ENCODE peak calls at places on chromosomes 4 and X, in ten cellular contexts. D is ovary, N is cardiac muscle cell, C is stomach, A is Calu3, H is GM06990, Q is fibroblast of pulmonary artery, F is transverse colon, X is pancreas, V is mesothelial cell of epicardium. B is an unnamed sample.
A peak's percentile ranks its signal among the peaks of the same experiment; 100 is the strongest.

GRCh38 chrX:134026732-134027311 is 41.4 kb upstream of the GPC3 start:
- DNase-seq in D (peak; percentile 36), N (peak; percentile 70), C (peak; percentile 34), A (peak; percentile 64), H (no peak), Q (peak; percentile 62), F (peak; percentile 34), X (peak; percentile 16), V (peak; percentile 26), B (peak; percentile 19)

GRCh38 chr4:1763070-1763549 is 30.0 kb upstream of the FGFR3 start:
- DNase-seq in D (no peak), N (no peak), C (no peak), A (no peak), H (no peak), Q (no peak), F (no peak), X (no peak), V (no peak), B (no peak)

GRCh38 chrX:154384284-154384892 is 5.3 kb downstream of the EMD start:
- DNase-seq in D (peak; percentile 58), N (no peak), C (no peak), A (no peak), H (no peak), Q (peak; percentile 44), F (no peak), X (peak; percentile 45), V (no peak), B (no peak)

GRCh38 chr4:107279729-107280128 is 243.6 kb upstream of the DKK2 start:
- DNase-seq in D (no peak), N (peak; percentile 46), C (no peak), A (peak; percentile 11), H (no peak), Q (peak; percentile 66), F (no peak), X (no peak), V (no peak), B (no peak)

GRCh38 chrX:132489256-132490085 is 633 bp upstream of the MBNL3 start:
- DNase-seq in D (peak; percentile 53), N (peak; percentile 70), C (peak; percentile 78), A (peak; percentile 69), H (peak; percentile 81), Q (peak; percentile 46), F (peak; percentile 81), X (peak; percentile 82), V (peak; percentile 40), B (peak; percentile 78)

GRCh38 chr4:139689093-139689722 is 23.6 kb downstream of the MGST2 start:
- DNase-seq in D (no peak), N (no peak), C (no peak), A (no peak), H (no peak), Q (no peak), F (no peak), X (no peak), V (no peak), B (no peak)

GRCh38 chr4:156495109-156495508 is 476.5 kb downstream of the PDGFC start:
- DNase-seq in D (no peak), N (no peak), C (no peak), A (no peak), H (no peak), Q (no peak), F (no peak), X (no peak), V (no peak), B (no peak)

GRCh38 chr4:9999956-10000551 is 21.2 kb downstream of the SLC2A9 start:
- DNase-seq in D (no peak), N (no peak), C (no peak), A (no peak), H (peak; percentile 61), Q (no peak), F (no peak), X (no peak), V (no peak), B (peak; percentile 62)

GRCh38 chr4:99529218-99529617 is 18.4 kb downstream of the C4orf17 start:
- DNase-seq in D (no peak), N (peak; percentile 39), C (no peak), A (no peak), H (no peak), Q (peak; percentile 6), F (no peak), X (no peak), V (no peak), B (no peak)

GRCh38 chr4:21946858-21947257 is 1.7 kb downstream of the KCNIP4 start:
- DNase-seq in D (no peak), N (no peak), C (no peak), A (no peak), H (no peak), Q (no peak), F (no peak), X (no peak), V (no peak), B (no peak)

GRCh38 chr4:144403903-144404302 is 242.1 kb upstream of the HHIP start:
- DNase-seq in D (no peak), N (no peak), C (no peak), A (no peak), H (no peak), Q (no peak), F (no peak), X (no peak), V (no peak), B (no peak)

GRCh38 chr4:144410230-144410783 is 235.6 kb upstream of the HHIP start:
- DNase-seq in D (no peak), N (no peak), C (no peak), A (no peak), H (no peak), Q (no peak), F (no peak), X (no peak), V (no peak), B (peak; percentile 2)

GRCh38 chr4:144411119-144411518 is 234.8 kb upstream of the HHIP start:
- DNase-seq in D (no peak), N (no peak), C (no peak), A (no peak), H (no peak), Q (no peak), F (no peak), X (no peak), V (no peak), B (peak; percentile 24)

GRCh38 chr4:144411700-144412099 is 234.3 kb upstream of the HHIP start:
- DNase-seq in D (no peak), N (no peak), C (no peak), A (no peak), H (no peak), Q (no peak), F (no peak), X (no peak), V (no peak), B (peak; percentile 9)

DNA sequence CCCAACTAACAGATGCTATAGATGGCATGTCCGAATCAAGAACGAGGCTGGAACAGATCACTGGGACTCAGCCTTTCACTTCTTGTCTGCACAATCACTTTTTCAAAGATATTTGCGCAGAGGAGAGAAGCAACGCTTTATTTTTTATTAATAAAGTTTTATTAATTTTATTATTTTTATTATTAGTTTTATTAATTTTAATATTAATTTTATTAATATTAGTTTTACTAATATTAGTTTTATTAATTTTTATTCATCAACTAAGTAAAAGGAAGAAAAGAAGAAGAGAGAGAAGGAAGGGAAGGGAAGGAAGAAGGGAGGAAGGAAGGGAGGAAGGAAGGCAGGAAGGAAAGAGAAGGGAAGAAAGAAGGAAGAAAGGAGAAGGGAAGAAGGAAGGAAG is 236.4 kb upstream of the HHIP start:
- DNase-seq in D (no peak), N (no peak), C (no peak), A (no peak), H (no peak), Q (no peak), F (no peak), X (no peak), V (no peak), B (no peak)
- TF ChIP-seq CTCF in D (no peak), N (no peak), C (no peak), A (no peak), H (no peak), Q (no peak), F (no peak), X (no peak), V (no peak), B (no peak)

GRCh38 chrX:7318246-7318645 is 170.3 kb upstream of the PUDP start:
- DNase-seq in D (no peak), N (no peak), C (no peak), A (no peak), H (no peak), Q (no peak), F (no peak), X (no peak), V (no peak), B (no peak)

GRCh38 chrX:7314425-7314824 is 166.5 kb upstream of the PUDP start:
- DNase-seq in D (no peak), N (no peak), C (no peak), A (no peak), H (no peak), Q (no peak), F (no peak), X (no peak), V (no peak), B (no peak)

GRCh38 chrX:7316280-7316679 is 168.3 kb upstream of the PUDP start:
- DNase-seq in D (no peak), N (no peak), C (no peak), A (no peak), H (no peak), Q (no peak), F (no peak), X (no peak), V (no peak), B (no peak)

GRCh38 chrX:7316887-7317286 is 168.9 kb upstream of the PUDP start:
- DNase-seq in D (no peak), N (no peak), C (no peak), A (no peak), H (no peak), Q (no peak), F (no peak), X (no peak), V (no peak), B (no peak)

DNA sequence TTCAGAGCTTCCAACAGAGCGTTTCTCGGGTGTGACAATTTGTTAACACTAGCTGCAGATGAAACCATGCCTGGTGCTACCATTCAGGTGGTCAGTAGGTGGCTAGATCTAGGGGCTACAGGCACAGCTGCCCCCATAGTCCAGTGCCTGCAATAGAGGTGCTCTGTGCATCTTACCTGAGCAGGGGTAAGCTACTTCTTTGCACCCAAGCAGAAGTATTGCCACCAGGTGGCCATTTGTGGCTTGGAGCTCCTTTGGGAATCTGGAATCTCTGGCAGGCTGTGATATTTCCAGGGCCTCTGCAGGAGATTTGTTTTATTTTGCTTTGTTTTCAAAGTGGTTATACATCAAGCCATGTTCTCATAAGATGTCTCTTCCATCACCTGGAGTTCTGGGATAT is 170.7 kb upstream of the PUDP start:
- DNase-seq in D (no peak), N (no peak), C (no peak), A (no peak), H (no peak), Q (no peak), F (no peak), X (no peak), V (no peak), B (no peak)
- TF ChIP-seq CTCF in D (no peak), N (no peak), C (no peak), A (no peak), H (no peak), Q (no peak), F (no peak), X (no peak), V (no peak), B (no peak)

GRCh38 chr4:151227731-151228130 is 49.2 kb upstream of the PRSS48 start:
- DNase-seq in D (no peak), N (peak; percentile 97), C (no peak), A (no peak), H (no peak), Q (peak; percentile 97), F (peak; percentile 18), X (no peak), V (no peak), B (peak; percentile 19)
- TF ChIP-seq CTCF in D (no peak), N (no peak), C (no peak), A (no peak), H (no peak), Q (no peak), F (no peak), X (no peak), V (no peak), B (no peak)

GRCh38 chrX:129759576-129760061 is 20.1 kb upstream of the SASH3 start:
- DNase-seq in D (no peak), N (peak; percentile 92), C (peak; percentile 54), A (peak; percentile 39), H (no peak), Q (peak; percentile 81), F (peak; percentile 40), X (no peak), V (no peak), B (peak; percentile 47)
- TF ChIP-seq CTCF in D (no peak), N (peak; percentile 8), C (no peak), A (no peak), H (no peak), Q (no peak), F (no peak), X (no peak), V (no peak), B (no peak)